ENCODE peak calls at places on chromosomes 6 and 20, in ten cellular contexts. U, D, G, L, J, N, P, Z, K and Q are unnamed samples. For H3K4me1, the result is how much of the 10 kb centered on the place peaks cover.

GRCh38 chr6:89536230-89536629 is 102.3 kb downstream of the LYRM2 start:
- DNase-seq in U (no peak), N (no peak), J (no peak), G (no peak), L (peak), K (no peak), D (no peak), P (no peak), Z (no peak), Q (no peak)

GRCh38 chr6:2552648-2553154 is 198.0 kb downstream of the MYLK4 start:
- DNase-seq in D (no peak), K (no peak), P (no peak), J (no peak), U (no peak), G (no peak), L (no peak), Z (no peak), N (no peak), Q (no peak)

GRCh38 chr20:57619053-57619831 is 984 bp downstream of the ZBP1 start:
- DNase-seq in Z (peak), J (no peak), P (peak), U (no peak), D (peak), L (no peak), G (no peak), K (no peak), N (peak), Q (no peak)

GRCh38 chr20:57594092-57594911 is 25.9 kb downstream of the ZBP1 start:
- DNase-seq in U (peak), N (peak), P (peak), D (peak), G (no peak), J (peak), Z (peak), L (peak), K (peak), Q (no peak)

GRCh38 chr6:108123516-108123929 is 42.3 kb upstream of the NR2E1 start:
- DNase-seq in K (peak), L (peak), N (no peak), D (no peak), Z (no peak), U (no peak), P (no peak), J (no peak), G (no peak), Q (no peak)

GRCh38 chr6:116797585-116797984 is 31.3 kb downstream of the GPRC6A start:
- DNase-seq in J (no peak), K (no peak), P (no peak), N (no peak), L (no peak), Z (no peak), G (no peak), D (no peak), U (no peak), Q (no peak)

GRCh38 chr6:150418825-150419594 is 50.2 kb downstream of the IYD start:
- DNase-seq in G (peak), L (peak), Z (peak), J (peak), U (peak), D (peak), P (peak), K (peak), N (peak), Q (no peak)

GRCh38 chr6:137102050-137102848 is 57.5 kb upstream of the IL20RA start:
- DNase-seq in K (no peak), L (no peak), Z (no peak), J (no peak), D (no peak), G (no peak), U (no peak), N (no peak), P (no peak), Q (peak)

GRCh38 chr6:107545761-107546160 is 55.8 kb downstream of the SOBP start:
- DNase-seq in P (no peak), J (no peak), D (no peak), K (no peak), U (no peak), L (no peak), Z (no peak), G (no peak), N (no peak), Q (no peak)

GRCh38 chr6:152979116-152979515 is 3.7 kb downstream of the FBXO5 start:
- DNase-seq in G (no peak), K (no peak), Z (no peak), D (no peak), N (no peak), J (no peak), L (no peak), P (no peak), U (no peak), Q (no peak)

GRCh38 chr20:32400476-32400875 is 42.3 kb downstream of the ASXL1 start:
- DNase-seq in L (no peak), Z (no peak), J (no peak), D (no peak), P (no peak), G (no peak), U (no peak), K (no peak), N (no peak), Q (no peak)

GRCh38 chr20:21309678-21310467 is 6.7 kb downstream of the XRN2 start:
- DNase-seq in G (no peak), K (no peak), N (no peak), P (no peak), U (no peak), L (no peak), D (no peak), Z (no peak), J (no peak), Q (no peak)

GRCh38 chr6:104526383-104526782 is 333.3 kb downstream of the HACE1 start:
- DNase-seq in U (no peak), G (no peak), P (no peak), L (no peak), K (no peak), N (no peak), J (peak), Z (no peak), D (no peak), Q (no peak)

GRCh38 chr6:154996841-154997311 is 1.8 kb downstream of the TIAM2 start:
- DNase-seq in G (no peak), D (no peak), K (peak), P (no peak), J (no peak), U (no peak), L (peak), N (no peak), Z (no peak), Q (peak)

GRCh38 chr6:701215-701614 is 8.3 kb upstream of the EXOC2 start:
- DNase-seq in U (no peak), D (no peak), L (no peak), G (no peak), Z (no peak), K (no peak), J (no peak), P (no peak), N (no peak), Q (no peak)

GRCh38 chr6:105769987-105770386 is 316.1 kb upstream of the PRDM1 start:
- DNase-seq in K (peak), D (no peak), J (no peak), Z (no peak), U (no peak), L (no peak), P (no peak), G (no peak), N (no peak), Q (peak)

GRCh38 chr20:17676942-17677341 is 5.1 kb downstream of the RRBP1 start:
- DNase-seq in P (no peak), L (no peak), Z (no peak), G (no peak), J (peak), N (no peak), U (no peak), K (no peak), D (no peak), Q (no peak)

GRCh38 chr6:73086726-73087125 is 138.6 kb downstream of the KHDC1L start:
- DNase-seq in N (no peak), J (no peak), G (no peak), K (no peak), P (no peak), L (no peak), Z (no peak), D (no peak), U (no peak), Q (no peak)

GRCh38 chr6:34385793-34386195 is 6.7 kb downstream of the NUDT3 start:
- DNase-seq in D (no peak), L (no peak), J (no peak), K (no peak), P (no peak), N (no peak), U (no peak), Z (no peak), G (no peak), Q (no peak)
- H3K27ac ChIP-seq in D (no peak), L (peak), J (no peak), K (no peak), P (no peak), N (no peak), U (no peak), Z (no peak), G (no peak), Q (no peak)

GRCh38 chr20:49581482-49581881 is 13.5 kb upstream of the PTGIS start:
- DNase-seq in L (no peak), D (no peak), G (no peak), P (no peak), N (no peak), Z (no peak), J (no peak), K (no peak), U (no peak), Q (no peak)
- H3K4me1 ChIP-seq in L (under half), D (under half), G (half or more), P (under half), N (under half), Z (under half), J (under half), K (under half), U (under half), Q (under half)

DNA sequence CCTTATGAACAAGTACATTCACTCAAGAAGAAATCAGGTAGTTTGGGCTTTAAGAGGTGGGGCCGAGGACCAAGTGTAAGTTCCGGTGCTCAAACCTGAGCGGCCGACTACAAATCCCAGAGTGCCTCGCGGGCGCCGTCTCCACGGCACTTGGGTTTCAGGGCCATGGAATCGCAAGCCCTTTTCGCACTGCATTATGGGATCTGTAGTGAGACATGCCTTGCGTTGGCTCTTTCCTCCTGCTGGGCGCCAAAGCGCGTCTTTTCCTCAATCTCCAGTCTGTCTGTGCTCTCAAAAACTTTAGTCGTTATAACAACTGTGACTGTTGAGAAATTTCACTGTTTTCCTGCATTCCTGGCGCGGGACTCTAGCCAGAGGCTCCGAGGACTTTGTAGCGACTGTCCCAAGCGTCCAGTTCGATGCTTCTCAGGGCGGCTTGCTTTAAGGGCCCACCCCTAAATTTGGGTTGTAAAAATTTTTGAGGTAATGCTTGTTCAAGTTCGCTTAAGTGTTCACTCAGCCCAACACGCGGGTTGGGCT is 408 bp upstream of the FBXO9 start:
- DNase-seq in Z (peak), U (peak), N (peak), G (peak), D (peak), L (peak), P (peak), J (peak), K (peak), Q (peak)
- H3K27ac ChIP-seq in Z (peak), U (peak), N (peak), G (peak), D (peak), L (no peak), P (peak), J (no peak), K (peak), Q (no peak)

GRCh38 chr6:125188037-125188436 is 34.5 kb downstream of the TPD52L1 start:
- DNase-seq in J (peak), P (no peak), Z (no peak), N (no peak), D (no peak), L (no peak), K (no peak), U (no peak), G (no peak), Q (no peak)
- H3K4me1 ChIP-seq in J (under half), P (under half), Z (under half), N (under half), D (under half), L (under half), K (under half), U (under half), G (half or more), Q (under half)

GRCh38 chr6:95866732-95867131 is 149.0 kb upstream of the FUT9 start:
- DNase-seq in K (no peak), D (no peak), J (no peak), L (peak), Z (no peak), G (no peak), P (no peak), N (no peak), U (no peak), Q (no peak)

GRCh38 chr6:95867205-95867604 is 148.6 kb upstream of the FUT9 start:
- DNase-seq in G (no peak), Z (no peak), K (no peak), D (no peak), U (no peak), J (no peak), N (no peak), P (no peak), L (no peak), Q (no peak)

DNA sequence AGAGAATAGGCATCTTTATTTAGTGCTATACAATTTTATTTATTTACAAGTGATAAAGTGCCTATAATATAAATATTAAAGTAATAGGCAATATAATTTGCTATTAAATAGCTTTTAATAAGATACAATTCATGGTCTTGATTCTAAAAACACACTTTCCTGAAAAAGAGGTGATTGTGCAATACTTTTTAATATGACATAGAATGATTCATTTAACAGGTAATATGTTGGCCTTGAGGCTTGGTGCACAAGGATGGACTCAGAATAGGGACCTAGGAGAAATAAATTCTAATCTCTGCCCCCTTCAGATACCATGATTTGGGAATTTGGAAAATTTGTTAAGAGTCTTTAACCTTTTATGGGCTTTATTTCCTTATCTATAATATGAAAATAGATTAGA is 149.9 kb upstream of the FUT9 start:
- DNase-seq in J (no peak), L (no peak), U (no peak), Z (no peak), P (no peak), N (no peak), K (no peak), D (no peak), G (no peak), Q (no peak)
- H3K27ac ChIP-seq in J (no peak), L (no peak), U (no peak), Z (no peak), P (no peak), N (no peak), K (no peak), D (no peak), G (no peak), Q (no peak)